ENCODE peak calls at places on chromosomes 4 and X, in four cellular contexts. Y is GM12878, K is H1, C is K562. E is an unnamed sample.

GRCh38 chr4:72631296-72631695 is 62.3 kb upstream of the ADAMTS3 start:
- DNase-seq in K (no peak), C (no peak), Y (no peak), E (no peak)

GRCh38 chr4:56728512-56728911 is 47.4 kb upstream of the HOPX start:
- DNase-seq in Y (no peak), K (no peak), C (no peak), E (no peak)

GRCh38 chr4:164467493-164467892 is 286.4 kb upstream of the SMIM31 start:
- DNase-seq in Y (no peak), C (no peak), K (no peak), E (peak; percentile 15)

GRCh38 chr4:15756361-15756861 is 21.7 kb upstream of the CD38 start:
- DNase-seq in K (no peak), C (no peak), Y (peak; percentile 66), E (peak; percentile 26)

GRCh38 chr4:81421346-81422218 is 50.1 kb downstream of the RASGEF1B start:
- DNase-seq in Y (peak; percentile 26), C (peak; percentile 79), K (no peak), E (no peak)

GRCh38 chrX:2694868-2695267 is 3.8 kb downstream of the CD99 start:
- DNase-seq in K (no peak), Y (no peak), C (no peak), E (no peak)

GRCh38 chrX:57821703-57822375 is 88.4 kb downstream of the ZXDA start:
- DNase-seq in K (no peak), C (peak; percentile 25), Y (peak; percentile 13), E (peak; percentile 48)

GRCh38 chrX:31213941-31214340 is 142.1 kb upstream of the FTHL17 start:
- DNase-seq in Y (no peak), C (peak; percentile 5), K (no peak), E (no peak)

GRCh38 chr4:185265942-185266341 is 56.5 kb downstream of the SNX25 start:
- DNase-seq in K (no peak), Y (peak; percentile 35), C (no peak), E (no peak)

GRCh38 chrX:69795702-69796101 is 179.8 kb downstream of the EDA start:
- DNase-seq in C (no peak), Y (no peak), K (no peak), E (no peak)

GRCh38 chr4:10875144-10875799 is 190.7 kb upstream of the CLNK start:
- DNase-seq in K (no peak), Y (no peak), C (no peak), E (no peak)

GRCh38 chrX:133475521-133475920 is 60.2 kb upstream of the GPC4 start:
- DNase-seq in C (no peak), K (no peak), Y (no peak), E (no peak)

GRCh38 chr4:54687887-54688841 is 30.4 kb downstream of the KIT start:
- DNase-seq in C (no peak), Y (no peak), K (no peak), E (no peak)

GRCh38 chrX:106935175-106935574 is 15.0 kb downstream of the CLDN2 start:
- DNase-seq in Y (no peak), K (no peak), C (no peak), E (no peak)

GRCh38 chrX:56763556-56764152 is 34.6 kb downstream of the NBDY start:
- DNase-seq in C (no peak), K (no peak), Y (no peak), E (no peak)

GRCh38 chr4:2066011-2066551 is 7.0 kb downstream of the NAT8L start:
- DNase-seq in K (no peak), C (no peak), Y (no peak), E (no peak)

GRCh38 chrX:1618689-1619088 is 3.8 kb downstream of the ASMT start:
- DNase-seq in Y (no peak), C (no peak), K (no peak), E (no peak)

GRCh38 chr4:57158221-57158620 is 48.0 kb upstream of the IGFBP7 start:
- DNase-seq in Y (no peak), C (no peak), K (no peak), E (no peak)

GRCh38 chrX:27728291-27728690 is 79.5 kb upstream of the MAGEB10 start:
- DNase-seq in C (no peak), K (no peak), Y (no peak), E (peak; percentile 23)

GRCh38 chrX:19579485-19579884 is 64.2 kb upstream of the MAP3K15 start:
- DNase-seq in Y (no peak), C (no peak), K (no peak), E (no peak)

GRCh38 chr4:155543126-155543765 is 123.4 kb upstream of the GUCY1A1 start:
- DNase-seq in Y (no peak), C (no peak), K (no peak), E (no peak)

GRCh38 chrX:53794181-53794580 is 107.7 kb upstream of the HUWE1 start:
- DNase-seq in C (no peak), K (no peak), Y (no peak), E (no peak)

GRCh38 chrX:45309096-45309495 is 108.4 kb upstream of the DIPK2B start:
- DNase-seq in K (no peak), C (no peak), Y (no peak), E (no peak)

GRCh38 chrX:40058719-40059118 is 39.0 kb downstream of the BCOR start:
- DNase-seq in C (no peak), Y (no peak), K (no peak), E (no peak)

GRCh38 chr4:97605927-97606326 is 537.3 kb downstream of the STPG2 start:
- DNase-seq in C (no peak), K (no peak), Y (no peak), E (no peak)

GRCh38 chrX:118865231-118865630 is 41.6 kb downstream of the ZCCHC12 start:
- DNase-seq in K (no peak), Y (no peak), C (no peak), E (no peak)

GRCh38 chrX:45768666-45769065 is 568.0 kb upstream of the DIPK2B start:
- DNase-seq in K (no peak), C (no peak), Y (no peak), E (no peak)

GRCh38 chrX:12971282-12972003 is 3.5 kb upstream of the TMSB4X start:
- DNase-seq in K (no peak), Y (no peak), C (no peak), E (no peak)

GRCh38 chr4:115927382-115927781 is 814.0 kb upstream of the NDST4 start:
- DNase-seq in K (no peak), C (no peak), Y (no peak), E (no peak)

GRCh38 chrX:149962010-149962409 is 23.7 kb upstream of the EOLA2 start:
- DNase-seq in K (no peak), Y (no peak), C (no peak), E (no peak)

DNA sequence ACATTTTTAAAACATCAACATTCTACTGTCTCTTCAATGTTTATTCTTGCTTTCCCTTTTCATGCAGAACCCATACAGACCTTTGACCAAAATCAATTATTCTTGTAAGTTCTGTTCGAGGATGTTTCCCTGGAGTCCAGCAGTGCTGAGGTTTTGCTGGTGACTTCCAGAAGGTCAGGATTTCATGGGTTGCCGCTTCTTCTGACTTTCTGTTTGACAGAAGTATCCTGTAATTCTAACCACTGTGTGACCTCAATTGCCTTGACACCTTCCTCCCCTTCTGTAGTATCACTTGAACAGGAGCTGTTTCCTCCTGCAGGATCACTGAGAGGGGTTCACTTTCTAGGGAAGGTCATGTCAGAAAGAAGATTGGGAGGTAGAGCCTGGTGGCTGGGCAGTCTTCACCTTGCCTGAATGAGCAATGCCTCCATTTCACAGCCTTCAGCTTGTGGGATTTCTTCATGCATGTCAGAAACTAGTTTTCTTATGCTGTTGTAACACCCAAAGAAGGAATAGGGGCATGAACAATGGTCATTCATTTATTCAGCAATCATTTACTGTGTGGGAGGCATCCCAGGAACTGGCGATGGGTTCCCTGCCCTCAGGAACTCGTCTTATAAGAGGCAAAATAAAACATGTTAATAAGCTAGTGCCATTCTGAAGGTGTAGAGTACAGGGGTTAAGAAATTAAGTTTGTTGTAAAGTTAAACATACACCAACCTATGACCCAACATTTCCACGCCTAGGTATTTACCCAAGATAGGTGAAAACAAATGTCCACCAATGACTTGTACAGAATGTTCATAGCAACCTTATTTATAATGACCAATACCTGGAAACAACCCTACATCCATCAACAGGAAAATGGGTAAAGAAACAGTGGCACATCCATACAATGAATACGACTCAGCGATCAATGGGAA is 205.9 kb downstream of the SOWAHB start:
- DNase-seq in K (no peak), C (no peak), Y (no peak), E (no peak)
- H3K4me1 ChIP-seq in K (peaks cover 12% of the 10 kb centered on the region), C (no peaks in the 10 kb centered on the region), Y (peaks cover 11% of the 10 kb centered on the region), E (peaks cover 49% of the 10 kb centered on the region)

GRCh38 chr4:109547394-109547793 is 12.7 kb upstream of the MCUB start:
- DNase-seq in Y (no peak), C (no peak), K (no peak), E (no peak)

GRCh38 chr4:109553130-109553529 is 6.9 kb upstream of the MCUB start:
- DNase-seq in K (no peak), Y (no peak), C (no peak), E (no peak)

GRCh38 chr4:109552240-109552639 is 7.8 kb upstream of the MCUB start:
- DNase-seq in K (no peak), C (no peak), Y (no peak), E (no peak)

DNA sequence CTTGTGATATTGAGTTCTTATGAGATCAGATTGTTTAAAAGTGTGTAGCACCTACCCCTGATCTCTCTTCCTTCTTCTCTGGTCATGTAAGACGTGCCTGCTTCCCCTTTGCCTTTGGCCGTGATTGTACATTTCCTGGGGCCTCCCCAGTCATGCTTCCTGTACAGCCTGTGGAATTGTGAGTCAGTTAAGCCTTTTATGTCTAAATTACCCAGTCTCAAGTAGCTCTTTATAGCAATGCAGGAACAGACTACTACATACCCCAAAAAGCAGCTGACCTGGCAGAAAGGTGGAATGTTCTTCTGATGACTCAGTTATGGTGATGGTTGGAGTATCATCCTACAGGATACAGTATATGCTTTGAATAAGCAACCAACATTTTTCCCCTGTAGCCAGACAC is 11.4 kb upstream of the MCUB start:
- DNase-seq in C (no peak), K (no peak), Y (no peak), E (no peak)
- TF ChIP-seq EGR1 in C (no peak), K (no peak), Y (no peak), E (no peak)

GRCh38 chr4:8847764-8848163 is 23.9 kb downstream of the HMX1 start:
- DNase-seq in Y (no peak), K (no peak), C (no peak), E (peak; percentile 12)

GRCh38 chr4:8844976-8845690 is 26.5 kb downstream of the HMX1 start:
- DNase-seq in C (no peak), K (no peak), Y (no peak), E (no peak)

GRCh38 chr4:8846864-8847263 is 24.8 kb downstream of the HMX1 start:
- DNase-seq in Y (no peak), C (no peak), K (no peak), E (peak; percentile 28)

GRCh38 chr4:8847331-8847730 is 24.3 kb downstream of the HMX1 start:
- DNase-seq in Y (no peak), C (no peak), K (no peak), E (no peak)

GRCh38 chr4:8846046-8846720 is 25.5 kb downstream of the HMX1 start:
- DNase-seq in K (no peak), C (no peak), Y (no peak), E (no peak)
- TF ChIP-seq SP1 in K (no peak), C (no peak), Y (no peak), E (no peak)

DNA sequence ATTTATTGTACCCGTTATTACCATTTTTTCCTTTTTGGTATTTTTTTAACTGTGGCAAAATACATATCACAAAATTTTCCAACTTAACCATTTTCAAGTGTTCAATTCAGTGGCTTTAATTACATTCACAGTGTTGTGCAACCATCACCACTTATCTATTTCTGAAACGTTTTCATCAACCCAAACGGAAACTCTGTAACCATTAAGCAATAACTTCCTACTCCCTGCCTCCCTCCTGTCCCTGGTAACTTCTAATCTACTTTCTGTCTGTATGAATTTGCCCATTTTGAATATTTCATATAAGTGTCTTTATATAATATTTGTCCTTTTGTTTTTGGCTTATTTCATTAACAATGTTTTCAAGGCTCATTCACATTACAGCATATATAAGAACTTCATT is 57.4 kb upstream of the MSN start:
- DNase-seq in Y (no peak), K (no peak), C (no peak), E (no peak)
- H3K4me1 ChIP-seq in Y (no peaks in the 10 kb centered on the region), K (no peaks in the 10 kb centered on the region), C (no peaks in the 10 kb centered on the region), E (no peaks in the 10 kb centered on the region)

E was measured in HCT116.